ENCODE peak calls at places on chromosomes 6 and 20, in eight cellular contexts. A, W, N, S, P, O, U and G are unnamed samples.
A peak's percentile ranks its signal among the peaks of the same experiment; 100 is the strongest.

GRCh38 chr6:155473741-155474140 is 18.1 kb upstream of the NOX3 start:
- DNase-seq in A (no peak), W (no peak), N (no peak), S (no peak), P (no peak), O (no peak), U (no peak), G (no peak)

GRCh38 chr20:61378694-61379093 is 126.6 kb downstream of the CDH4 start:
- DNase-seq in A (no peak), W (no peak), N (no peak), S (no peak), P (no peak), O (no peak), U (no peak), G (no peak)

GRCh38 chr20:1391640-1392442 is 1.0 kb downstream of the FKBP1A start:
- DNase-seq in A (peak; percentile 82), W (peak; percentile 81), N (no peak), S (peak; percentile 30), P (no peak), O (peak; percentile 43), U (no peak), G (peak; percentile 58)

GRCh38 chr20:835220-836045 is 1.9 kb downstream of the FAM110A start:
- DNase-seq in A (no peak), W (peak; percentile 86), N (no peak), S (no peak), P (no peak), O (no peak), U (no peak), G (no peak)

GRCh38 chr6:125950293-125950692 is 6.3 kb upstream of the HINT3 start:
- DNase-seq in A (peak; percentile 64), W (no peak), N (no peak), S (peak; percentile 43), P (no peak), O (no peak), U (no peak), G (peak; percentile 84)

GRCh38 chr6:167748458-167749379 is 78.0 kb upstream of the AFDN start:
- DNase-seq in A (no peak), W (peak; percentile 77), N (no peak), S (no peak), P (no peak), O (no peak), U (no peak), G (no peak)

GRCh38 chr20:36521526-36521925 is 19.8 kb upstream of the MYL9 start:
- DNase-seq in A (no peak), W (no peak), N (no peak), S (no peak), P (no peak), O (no peak), U (no peak), G (no peak)

GRCh38 chr6:160462551-160463109 is 114.5 kb downstream of the SLC22A3 start:
- DNase-seq in A (peak; percentile 92), W (no peak), N (no peak), S (no peak), P (no peak), O (no peak), U (no peak), G (peak; percentile 90)

GRCh38 chr6:24332306-24332705 is 25.6 kb downstream of the DCDC2 start:
- DNase-seq in A (peak; percentile 51), W (no peak), N (no peak), S (no peak), P (no peak), O (no peak), U (no peak), G (no peak)

GRCh38 chr20:8388707-8389106 is 256.6 kb downstream of the PLCB1 start:
- DNase-seq in A (peak; percentile 37), W (no peak), N (no peak), S (no peak), P (no peak), O (no peak), U (no peak), G (no peak)

GRCh38 chr20:51345601-51346101 is 196.9 kb downstream of the NFATC2 start:
- DNase-seq in A (peak; percentile 54), W (no peak), N (no peak), S (no peak), P (no peak), O (peak; percentile 26), U (no peak), G (peak; percentile 96)

GRCh38 chr6:108408453-108408852 is 113.6 kb downstream of the AFG1L start:
- DNase-seq in A (peak; percentile 69), W (no peak), N (no peak), S (no peak), P (no peak), O (no peak), U (peak; percentile 27), G (peak; percentile 41)

GRCh38 chr20:25021336-25021735 is 28.8 kb upstream of the APMAP start:
- DNase-seq in A (no peak), W (no peak), N (peak; percentile 38), S (no peak), P (no peak), O (no peak), U (no peak), G (no peak)

GRCh38 chr20:21099653-21100589 is 6.2 kb downstream of the LINC00237 start:
- DNase-seq in A (peak; percentile 10), W (peak; percentile 90), N (peak; percentile 77), S (peak; percentile 15), P (no peak), O (peak; percentile 63), U (no peak), G (no peak)

GRCh38 chr6:144341831-144342527 is 56.8 kb downstream of the UTRN start:
- DNase-seq in A (no peak), W (no peak), N (no peak), S (no peak), P (no peak), O (no peak), U (no peak), G (peak; percentile 49)

GRCh38 chr6:78605909-78606446 is 261.4 kb upstream of the IRAK1BP1 start:
- DNase-seq in A (peak; percentile 85), W (no peak), N (no peak), S (no peak), P (no peak), O (no peak), U (no peak), G (peak; percentile 73)

GRCh38 chr6:38349795-38350194 is 289.9 kb downstream of the BTBD9 start:
- DNase-seq in A (peak; percentile 63), W (no peak), N (no peak), S (no peak), P (no peak), O (no peak), U (no peak), G (peak; percentile 27)

GRCh38 chr6:111992851-111993250 is 61.1 kb upstream of the CCN6 start:
- DNase-seq in A (peak; percentile 64), W (no peak), N (no peak), S (no peak), P (no peak), O (no peak), U (no peak), G (no peak)

DNA sequence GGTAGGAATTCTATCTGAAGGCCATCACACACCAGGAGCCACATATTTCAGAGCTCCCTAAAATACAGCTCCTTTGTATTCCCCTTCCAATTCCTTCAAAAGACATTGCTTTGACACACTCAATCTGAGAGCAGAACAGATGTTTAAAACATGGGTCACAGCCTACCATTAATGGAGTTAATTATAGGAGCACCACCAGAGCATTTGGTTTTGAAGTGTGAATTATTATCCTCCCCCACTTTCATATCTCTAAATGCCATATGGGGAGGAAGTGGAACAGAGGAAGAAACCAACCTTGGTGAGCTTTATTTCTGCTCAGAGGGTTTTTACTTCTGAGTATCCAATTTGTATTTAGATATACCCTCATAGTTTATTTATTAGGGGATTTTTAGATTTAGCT is 50.7 kb upstream of the TNFRSF21 start:
- DNase-seq in A (no peak), W (no peak), N (no peak), S (no peak), P (no peak), O (no peak), U (no peak), G (no peak)
- H3K4me3 ChIP-seq in A (no peak overlapping the region), W (no peak overlapping the region), N (no peak overlapping the region), S (no peak overlapping the region), P (no peak overlapping the region), O (no peak overlapping the region), U (no peak overlapping the region), G (no peak overlapping the region)

DNA sequence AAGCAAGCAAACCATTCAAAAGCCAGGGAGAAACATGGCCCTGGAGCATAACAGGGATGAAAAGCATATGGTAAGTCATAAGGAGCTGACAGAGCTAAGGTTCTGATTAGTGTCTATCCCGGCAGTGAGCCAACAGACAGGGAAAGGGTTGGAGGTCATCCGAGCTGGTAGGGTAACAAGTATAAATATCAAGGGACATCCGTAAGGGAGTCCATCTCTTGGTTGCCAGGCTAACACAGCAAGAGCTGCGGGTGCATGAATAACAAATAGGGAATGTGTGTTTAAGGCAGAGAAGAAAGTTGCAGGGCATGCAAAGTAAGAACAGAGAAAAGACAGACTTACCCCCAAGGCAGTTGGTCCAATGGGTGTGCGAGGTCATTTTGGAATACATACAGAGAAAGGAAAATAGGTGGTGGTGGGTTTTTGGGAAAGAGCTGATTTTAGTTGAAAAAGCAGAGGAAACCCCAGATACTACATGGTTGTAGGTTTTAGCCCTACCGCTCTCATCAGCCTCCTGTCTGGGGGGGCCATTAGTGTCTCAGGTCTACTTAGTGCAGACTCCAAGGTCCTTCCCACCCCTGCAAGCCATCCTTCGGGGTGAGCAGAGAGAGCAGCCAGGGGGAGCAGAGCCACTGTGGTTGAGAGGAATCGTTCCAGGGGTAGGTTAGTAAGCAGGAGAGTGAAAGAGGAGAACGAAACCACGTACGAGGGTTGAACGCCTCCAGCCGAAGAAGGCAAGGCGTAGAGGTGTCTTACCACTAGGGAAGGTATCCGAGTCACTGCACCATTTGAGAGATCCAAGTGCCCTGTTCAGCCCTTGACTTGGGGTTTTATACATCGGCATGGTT is at the start of gene ERVFRD-1:
- DNase-seq in A (no peak), W (no peak), N (no peak), S (no peak), P (no peak), O (no peak), U (no peak), G (no peak)
- H3K4me3 ChIP-seq in A (no peak within 1 kb of the TSS), W (no peak within 1 kb of the TSS), N (peak within 1 kb of the TSS; percentile 14), S (peak within 1 kb of the TSS; percentile 9), P (no peak within 1 kb of the TSS), O (no peak within 1 kb of the TSS), U (no peak within 1 kb of the TSS), G (no peak within 1 kb of the TSS)

DNA sequence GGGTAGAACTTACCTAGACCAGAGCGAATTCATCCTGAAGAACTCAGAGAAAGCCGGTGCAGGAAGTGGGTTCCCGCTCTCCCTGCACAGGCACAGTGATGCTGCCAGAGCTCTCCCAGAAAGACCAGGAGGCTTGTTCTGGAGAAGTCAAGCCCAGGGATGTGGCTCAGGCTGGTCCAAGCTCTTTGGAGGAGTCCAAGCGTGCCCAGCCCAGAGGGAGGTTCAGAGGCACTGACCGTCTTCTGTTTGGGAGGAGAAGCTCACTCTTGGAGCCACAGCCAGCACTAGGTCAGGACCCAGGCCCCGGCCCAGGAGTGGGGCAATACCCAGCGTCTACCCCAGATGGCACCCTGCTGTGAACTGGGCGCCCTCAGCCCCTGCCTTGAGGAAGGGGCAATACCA is 1.5 kb upstream of the PMEPA1 start:
- DNase-seq in A (no peak), W (no peak), N (no peak), S (no peak), P (no peak), O (no peak), U (no peak), G (no peak)
- H3K4me3 ChIP-seq in A (no peak overlapping the region), W (peak overlapping the region; percentile 69), N (peak overlapping the region; percentile 95), S (no peak overlapping the region), P (no peak overlapping the region), O (no peak overlapping the region), U (peak overlapping the region; percentile 88), G (no peak overlapping the region)

DNA sequence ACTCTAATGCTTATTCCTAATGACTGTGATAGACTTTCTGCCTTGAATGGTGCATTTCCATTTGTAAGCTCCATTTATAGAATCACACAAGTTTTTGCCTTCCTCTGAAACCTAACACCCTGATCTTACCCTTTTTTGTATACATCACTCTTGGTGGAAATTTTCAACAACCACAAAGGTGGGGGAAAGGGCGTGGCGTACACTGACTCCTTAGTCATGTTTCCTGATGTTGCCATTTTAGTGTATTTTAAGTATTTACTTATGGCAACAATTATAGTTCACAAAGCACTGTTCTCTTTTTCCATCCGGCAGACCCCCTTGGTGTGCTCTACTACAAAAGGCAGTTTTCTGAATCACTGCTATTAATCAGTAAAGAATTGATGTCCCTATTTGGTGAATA is 92.0 kb downstream of the ATXN1 start:
- DNase-seq in A (peak; percentile 69), W (no peak), N (no peak), S (no peak), P (peak; percentile 38), O (no peak), U (no peak), G (no peak)
- H3K4me3 ChIP-seq in A (no peak overlapping the region), W (no peak overlapping the region), N (no peak overlapping the region), S (no peak overlapping the region), P (no peak overlapping the region), O (no peak overlapping the region), U (no peak overlapping the region), G (no peak overlapping the region)